ENCODE peak calls at places on chromosomes 13 and 19, in eight cellular contexts. One of them, this sample, is unnamed.

GRCh38 chr19:18339703-18340102 is 695 bp upstream of the PGPEP1 start:
- DNase-seq in CD4-positive, alpha-beta T cell: no peak
- DNase-seq in lower leg skin: no peak
- DNase-seq in AG10803: no peak
- DNase-seq in OCI-LY7: peak
- DNase-seq in H9: peak
- DNase-seq in BJ: no peak
- DNase-seq in fibroblast of villous mesenchyme: no peak
- DNase-seq in this sample: no peak

GRCh38 chr13:39023316-39023715 is 14.6 kb downstream of the PROSER1 start:
- DNase-seq in H9: no peak
- DNase-seq in AG10803: peak
- DNase-seq in fibroblast of villous mesenchyme: peak
- DNase-seq in lower leg skin: no peak
- DNase-seq in OCI-LY7: no peak
- DNase-seq in CD4-positive, alpha-beta T cell: no peak
- DNase-seq in BJ: peak
- DNase-seq in this sample: no peak

GRCh38 chr13:92187378-92187989 is 789.1 kb downstream of the GPC5 start:
- DNase-seq in CD4-positive, alpha-beta T cell: no peak
- DNase-seq in AG10803: peak
- DNase-seq in H9: no peak
- DNase-seq in fibroblast of villous mesenchyme: peak
- DNase-seq in lower leg skin: peak
- DNase-seq in OCI-LY7: peak
- DNase-seq in BJ: no peak
- DNase-seq in this sample: peak

GRCh38 chr19:46015961-46016425 is 6.9 kb downstream of the PGLYRP1 start:
- DNase-seq in H9: no peak
- DNase-seq in AG10803: no peak
- DNase-seq in lower leg skin: no peak
- DNase-seq in BJ: no peak
- DNase-seq in CD4-positive, alpha-beta T cell: no peak
- DNase-seq in OCI-LY7: no peak
- DNase-seq in fibroblast of villous mesenchyme: no peak
- DNase-seq in this sample: peak

GRCh38 chr13:70253834-70254233 is 145.6 kb upstream of the KLHL1 start:
- DNase-seq in lower leg skin: no peak
- DNase-seq in AG10803: no peak
- DNase-seq in BJ: no peak
- DNase-seq in CD4-positive, alpha-beta T cell: no peak
- DNase-seq in fibroblast of villous mesenchyme: no peak
- DNase-seq in OCI-LY7: no peak
- DNase-seq in H9: no peak
- DNase-seq in this sample: no peak

GRCh38 chr19:57559404-57560025 is at the start of gene ZNF550:
- DNase-seq in H9: peak
- DNase-seq in CD4-positive, alpha-beta T cell: peak
- DNase-seq in BJ: peak
- DNase-seq in OCI-LY7: peak
- DNase-seq in fibroblast of villous mesenchyme: peak
- DNase-seq in AG10803: peak
- DNase-seq in lower leg skin: peak
- DNase-seq in this sample: peak

GRCh38 chr13:75050419-75051066 is 431.4 kb downstream of the TBC1D4 start:
- DNase-seq in fibroblast of villous mesenchyme: peak
- DNase-seq in OCI-LY7: no peak
- DNase-seq in BJ: peak
- DNase-seq in CD4-positive, alpha-beta T cell: no peak
- DNase-seq in AG10803: peak
- DNase-seq in lower leg skin: no peak
- DNase-seq in H9: no peak
- DNase-seq in this sample: no peak

GRCh38 chr13:44132710-44133109 is 240.9 kb upstream of the SERP2 start:
- DNase-seq in H9: no peak
- DNase-seq in OCI-LY7: no peak
- DNase-seq in CD4-positive, alpha-beta T cell: no peak
- DNase-seq in BJ: no peak
- DNase-seq in lower leg skin: peak
- DNase-seq in fibroblast of villous mesenchyme: peak
- DNase-seq in AG10803: peak
- DNase-seq in this sample: no peak

GRCh38 chr13:34044041-34044440 is 226.1 kb downstream of the RFC3 start:
- DNase-seq in fibroblast of villous mesenchyme: no peak
- DNase-seq in BJ: peak
- DNase-seq in CD4-positive, alpha-beta T cell: no peak
- DNase-seq in lower leg skin: peak
- DNase-seq in H9: no peak
- DNase-seq in OCI-LY7: no peak
- DNase-seq in AG10803: peak
- DNase-seq in this sample: no peak

GRCh38 chr13:71252191-71252704 is 614.8 kb downstream of the DACH1 start:
- DNase-seq in fibroblast of villous mesenchyme: peak
- DNase-seq in lower leg skin: no peak
- DNase-seq in AG10803: no peak
- DNase-seq in H9: no peak
- DNase-seq in OCI-LY7: no peak
- DNase-seq in BJ: no peak
- DNase-seq in CD4-positive, alpha-beta T cell: no peak
- DNase-seq in this sample: no peak

GRCh38 chr19:34220472-34221063 is 33.8 kb upstream of the GARRE1 start:
- DNase-seq in AG10803: peak
- DNase-seq in fibroblast of villous mesenchyme: peak
- DNase-seq in lower leg skin: peak
- DNase-seq in H9: peak
- DNase-seq in CD4-positive, alpha-beta T cell: peak
- DNase-seq in BJ: no peak
- DNase-seq in OCI-LY7: peak
- DNase-seq in this sample: peak

GRCh38 chr13:89113744-89114143 is 1442.6 kb downstream of the SLITRK5 start:
- DNase-seq in AG10803: no peak
- DNase-seq in OCI-LY7: no peak
- DNase-seq in CD4-positive, alpha-beta T cell: no peak
- DNase-seq in fibroblast of villous mesenchyme: no peak
- DNase-seq in lower leg skin: no peak
- DNase-seq in BJ: no peak
- DNase-seq in H9: no peak
- DNase-seq in this sample: no peak

GRCh38 chr13:98496239-98496668 is 80.7 kb downstream of the STK24 start:
- DNase-seq in BJ: no peak
- DNase-seq in H9: no peak
- DNase-seq in fibroblast of villous mesenchyme: peak
- DNase-seq in CD4-positive, alpha-beta T cell: no peak
- DNase-seq in lower leg skin: peak
- DNase-seq in AG10803: peak
- DNase-seq in OCI-LY7: no peak
- DNase-seq in this sample: no peak

GRCh38 chr19:40717325-40717879 is 490 bp downstream of the ITPKC start:
- DNase-seq in H9: no peak
- DNase-seq in fibroblast of villous mesenchyme: no peak
- DNase-seq in BJ: no peak
- DNase-seq in OCI-LY7: no peak
- DNase-seq in lower leg skin: peak
- DNase-seq in AG10803: no peak
- DNase-seq in CD4-positive, alpha-beta T cell: no peak
- DNase-seq in this sample: no peak

GRCh38 chr13:98570929-98571372 is 6.0 kb downstream of the STK24 start:
- DNase-seq in H9: no peak
- DNase-seq in BJ: no peak
- DNase-seq in fibroblast of villous mesenchyme: peak
- DNase-seq in OCI-LY7: peak
- DNase-seq in AG10803: no peak
- DNase-seq in CD4-positive, alpha-beta T cell: no peak
- DNase-seq in lower leg skin: no peak
- DNase-seq in this sample: no peak

GRCh38 chr19:33377586-33378475 is 4.3 kb downstream of the CEBPG start:
- DNase-seq in OCI-LY7: no peak
- DNase-seq in AG10803: peak
- DNase-seq in CD4-positive, alpha-beta T cell: no peak
- DNase-seq in BJ: no peak
- DNase-seq in lower leg skin: no peak
- DNase-seq in H9: no peak
- DNase-seq in fibroblast of villous mesenchyme: peak
- DNase-seq in this sample: no peak

GRCh38 chr13:44989941-44990340 is 603 bp downstream of the GPALPP1 start:
- DNase-seq in OCI-LY7: peak
- DNase-seq in CD4-positive, alpha-beta T cell: no peak
- DNase-seq in lower leg skin: no peak
- DNase-seq in H9: no peak
- DNase-seq in BJ: no peak
- DNase-seq in fibroblast of villous mesenchyme: peak
- DNase-seq in AG10803: peak
- DNase-seq in this sample: no peak

GRCh38 chr13:32454886-32455593 is 27.1 kb upstream of the N4BP2L1 start:
- DNase-seq in lower leg skin: no peak
- DNase-seq in BJ: no peak
- DNase-seq in OCI-LY7: no peak
- DNase-seq in CD4-positive, alpha-beta T cell: no peak
- DNase-seq in H9: no peak
- DNase-seq in fibroblast of villous mesenchyme: no peak
- DNase-seq in AG10803: no peak
- DNase-seq in this sample: no peak

GRCh38 chr13:75607447-75607846 is 28.7 kb upstream of the LMO7 start:
- DNase-seq in AG10803: no peak
- DNase-seq in H9: no peak
- DNase-seq in OCI-LY7: no peak
- DNase-seq in lower leg skin: no peak
- DNase-seq in BJ: no peak
- DNase-seq in fibroblast of villous mesenchyme: no peak
- DNase-seq in CD4-positive, alpha-beta T cell: no peak
- DNase-seq in this sample: no peak

GRCh38 chr19:979318-979741 is 4.8 kb upstream of the WDR18 start:
- DNase-seq in H9: no peak
- DNase-seq in fibroblast of villous mesenchyme: no peak
- DNase-seq in BJ: no peak
- DNase-seq in CD4-positive, alpha-beta T cell: no peak
- DNase-seq in AG10803: no peak
- DNase-seq in lower leg skin: no peak
- DNase-seq in OCI-LY7: no peak
- DNase-seq in this sample: no peak

GRCh38 chr19:1396019-1396767 is 5.1 kb downstream of the GAMT start:
- DNase-seq in lower leg skin: no peak
- DNase-seq in AG10803: no peak
- DNase-seq in fibroblast of villous mesenchyme: no peak
- DNase-seq in BJ: no peak
- DNase-seq in OCI-LY7: no peak
- DNase-seq in CD4-positive, alpha-beta T cell: no peak
- DNase-seq in H9: no peak
- DNase-seq in this sample: no peak

GRCh38 chr13:27171830-27172494 is 351 bp upstream of the USP12 start:
- DNase-seq in lower leg skin: peak
- DNase-seq in AG10803: peak
- DNase-seq in fibroblast of villous mesenchyme: peak
- DNase-seq in BJ: peak
- DNase-seq in OCI-LY7: peak
- DNase-seq in CD4-positive, alpha-beta T cell: peak
- DNase-seq in H9: peak
- DNase-seq in this sample: peak
- TF ChIP-seq CTCF in lower leg skin: no peak
- TF ChIP-seq CTCF in AG10803: no peak
- TF ChIP-seq CTCF in fibroblast of villous mesenchyme: peak
- TF ChIP-seq CTCF in BJ: peak
- TF ChIP-seq CTCF in OCI-LY7: peak
- TF ChIP-seq CTCF in CD4-positive, alpha-beta T cell: peak
- TF ChIP-seq CTCF in H9: no peak
- TF ChIP-seq CTCF in this sample: no peak

GRCh38 chr19:13097331-13098258 is 5.1 kb downstream of the LYL1 start:
- DNase-seq in BJ: no peak
- DNase-seq in OCI-LY7: no peak
- DNase-seq in H9: no peak
- DNase-seq in CD4-positive, alpha-beta T cell: no peak
- DNase-seq in fibroblast of villous mesenchyme: no peak
- DNase-seq in AG10803: no peak
- DNase-seq in lower leg skin: no peak
- DNase-seq in this sample: peak

GRCh38 chr19:13094771-13095392 is 7.8 kb downstream of the LYL1 start:
- DNase-seq in BJ: no peak
- DNase-seq in fibroblast of villous mesenchyme: no peak
- DNase-seq in OCI-LY7: peak
- DNase-seq in lower leg skin: no peak
- DNase-seq in CD4-positive, alpha-beta T cell: no peak
- DNase-seq in AG10803: no peak
- DNase-seq in H9: peak
- DNase-seq in this sample: no peak

GRCh38 chr19:13096968-13097330 is 5.7 kb downstream of the LYL1 start:
- DNase-seq in H9: no peak
- DNase-seq in fibroblast of villous mesenchyme: no peak
- DNase-seq in OCI-LY7: no peak
- DNase-seq in CD4-positive, alpha-beta T cell: no peak
- DNase-seq in AG10803: no peak
- DNase-seq in BJ: no peak
- DNase-seq in lower leg skin: no peak
- DNase-seq in this sample: no peak

GRCh38 chr19:13095393-13095784 is 7.3 kb downstream of the LYL1 start:
- DNase-seq in BJ: no peak
- DNase-seq in OCI-LY7: peak
- DNase-seq in fibroblast of villous mesenchyme: no peak
- DNase-seq in H9: peak
- DNase-seq in AG10803: no peak
- DNase-seq in CD4-positive, alpha-beta T cell: no peak
- DNase-seq in lower leg skin: no peak
- DNase-seq in this sample: no peak

GRCh38 chr19:13095934-13096890 is 6.4 kb downstream of the LYL1 start:
- DNase-seq in BJ: no peak
- DNase-seq in lower leg skin: no peak
- DNase-seq in AG10803: no peak
- DNase-seq in OCI-LY7: peak
- DNase-seq in fibroblast of villous mesenchyme: no peak
- DNase-seq in CD4-positive, alpha-beta T cell: no peak
- DNase-seq in H9: peak
- DNase-seq in this sample: peak
- TF ChIP-seq CTCF in BJ: no peak
- TF ChIP-seq CTCF in lower leg skin: no peak
- TF ChIP-seq CTCF in AG10803: peak
- TF ChIP-seq CTCF in OCI-LY7: peak
- TF ChIP-seq CTCF in fibroblast of villous mesenchyme: no peak
- TF ChIP-seq CTCF in CD4-positive, alpha-beta T cell: no peak
- TF ChIP-seq CTCF in H9: peak
- TF ChIP-seq CTCF in this sample: peak

DNA sequence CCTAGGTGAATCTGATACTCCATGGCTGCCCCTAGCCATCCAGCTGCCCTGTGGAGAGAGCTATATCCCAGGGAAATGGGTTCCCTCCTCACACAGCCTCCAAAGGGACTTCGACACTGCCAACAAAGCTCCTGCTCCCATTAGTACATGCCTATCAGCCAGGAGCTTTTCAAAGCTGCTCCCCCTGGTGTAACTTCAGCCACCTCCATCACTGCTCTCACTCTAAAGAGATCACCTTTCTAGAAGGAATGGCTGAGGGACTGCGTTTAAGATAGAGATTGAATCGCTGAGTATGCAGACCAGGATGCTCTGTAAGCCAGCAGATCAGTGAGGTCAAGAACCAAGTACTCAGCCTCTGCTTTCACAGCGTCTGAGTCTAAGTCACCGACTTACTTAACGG is 213.7 kb downstream of the NALCN start:
- DNase-seq in OCI-LY7: no peak
- DNase-seq in lower leg skin: no peak
- DNase-seq in fibroblast of villous mesenchyme: no peak
- DNase-seq in AG10803: no peak
- DNase-seq in BJ: no peak
- DNase-seq in H9: peak
- DNase-seq in CD4-positive, alpha-beta T cell: no peak
- DNase-seq in this sample: peak
- TF ChIP-seq CTCF in OCI-LY7: no peak
- TF ChIP-seq CTCF in lower leg skin: no peak
- TF ChIP-seq CTCF in fibroblast of villous mesenchyme: peak
- TF ChIP-seq CTCF in AG10803: no peak
- TF ChIP-seq CTCF in BJ: no peak
- TF ChIP-seq CTCF in H9: peak
- TF ChIP-seq CTCF in CD4-positive, alpha-beta T cell: no peak
- TF ChIP-seq CTCF in this sample: no peak

GRCh38 chr13:41649659-41650058 is 192.3 kb downstream of the RGCC start:
- DNase-seq in lower leg skin: no peak
- DNase-seq in CD4-positive, alpha-beta T cell: no peak
- DNase-seq in AG10803: peak
- DNase-seq in fibroblast of villous mesenchyme: no peak
- DNase-seq in H9: no peak
- DNase-seq in BJ: no peak
- DNase-seq in OCI-LY7: peak
- DNase-seq in this sample: peak
- TF ChIP-seq CTCF in lower leg skin: no peak
- TF ChIP-seq CTCF in CD4-positive, alpha-beta T cell: no peak
- TF ChIP-seq CTCF in AG10803: peak
- TF ChIP-seq CTCF in fibroblast of villous mesenchyme: peak
- TF ChIP-seq CTCF in H9: peak
- TF ChIP-seq CTCF in BJ: peak
- TF ChIP-seq CTCF in OCI-LY7: peak
- TF ChIP-seq CTCF in this sample: peak